ENCODE peak calls at places on chromosomes 2 and 18, in eight cellular contexts. A, O, X, E, Z, R, U and S are unnamed samples.

GRCh38 chr2:45821558-45822271 is 170.2 kb downstream of the PRKCE start:
- DNase-seq in X (peak), E (no peak), A (no peak), Z (no peak), U (no peak), O (no peak), R (peak), S (peak)

GRCh38 chr2:15471606-15472005 is 89.5 kb downstream of the NBAS start:
- DNase-seq in U (no peak), A (no peak), O (no peak), E (no peak), Z (no peak), R (no peak), X (no peak), S (no peak)

GRCh38 chr18:80157708-80158343 is 48.8 kb downstream of the ADNP2 start:
- DNase-seq in A (peak), X (peak), R (peak), Z (peak), U (peak), E (peak), O (peak), S (peak)

GRCh38 chr2:180781276-180781675 is 199.1 kb upstream of the UBE2E3 start:
- DNase-seq in E (no peak), X (peak), O (no peak), U (no peak), Z (no peak), A (no peak), R (no peak), S (no peak)

GRCh38 chr2:180742809-180743208 is 237.6 kb upstream of the UBE2E3 start:
- DNase-seq in X (peak), R (no peak), U (no peak), O (no peak), E (no peak), A (no peak), Z (no peak), S (peak)

GRCh38 chr2:181354626-181355025 is 102.6 kb upstream of the ITGA4 start:
- DNase-seq in A (no peak), E (no peak), Z (no peak), U (no peak), O (no peak), X (peak), R (no peak), S (no peak)

GRCh38 chr2:64658269-64658668 is 4.6 kb upstream of the SERTAD2 start:
- DNase-seq in X (no peak), R (no peak), O (no peak), A (no peak), Z (no peak), U (peak), E (no peak), S (no peak)

GRCh38 chr18:50460062-50460461 is 85.2 kb downstream of the SKA1 start:
- DNase-seq in X (no peak), U (no peak), A (no peak), E (no peak), Z (no peak), O (no peak), R (no peak), S (no peak)

GRCh38 chr2:206764673-206765241 is 371 bp downstream of the MDH1B start:
- DNase-seq in R (no peak), O (no peak), E (no peak), U (no peak), X (no peak), Z (no peak), A (no peak), S (no peak)

GRCh38 chr2:73156539-73157124 is 43.9 kb upstream of the RAB11FIP5 start:
- DNase-seq in U (no peak), O (peak), Z (no peak), A (peak), R (peak), E (peak), X (peak), S (no peak)

GRCh38 chr2:111209045-111209514 is 88.4 kb downstream of the BCL2L11 start:
- DNase-seq in X (peak), O (no peak), R (no peak), A (peak), E (no peak), Z (no peak), U (peak), S (no peak)

GRCh38 chr2:130372055-130372832 is 16.4 kb downstream of the PTPN18 start:
- DNase-seq in O (peak), E (peak), Z (no peak), X (peak), A (peak), U (peak), R (peak), S (peak)

GRCh38 chr2:8938384-8938783 is 65.1 kb downstream of the MBOAT2 start:
- DNase-seq in X (no peak), U (no peak), Z (no peak), A (no peak), O (no peak), E (no peak), R (no peak), S (no peak)

GRCh38 chr2:127342101-127342500 is 45.7 kb downstream of the MAP3K2 start:
- DNase-seq in O (no peak), Z (no peak), R (no peak), X (no peak), U (peak), A (no peak), E (no peak), S (no peak)

GRCh38 chr2:196480653-196481322 is 158.7 kb upstream of the CCDC150 start:
- DNase-seq in Z (no peak), E (no peak), U (no peak), O (no peak), A (no peak), X (no peak), R (no peak), S (no peak)

GRCh38 chr2:134367915-134368911 is 114.3 kb downstream of the MGAT5 start:
- DNase-seq in O (no peak), A (no peak), E (no peak), X (no peak), R (no peak), U (no peak), Z (no peak), S (no peak)

GRCh38 chr2:61645911-61646310 is 107.8 kb upstream of the XPO1 start:
- DNase-seq in Z (no peak), X (no peak), E (no peak), A (no peak), U (no peak), R (no peak), O (no peak), S (no peak)

GRCh38 chr2:45739796-45740485 is 88.5 kb downstream of the PRKCE start:
- DNase-seq in A (no peak), O (no peak), X (no peak), Z (no peak), E (no peak), R (no peak), U (no peak), S (no peak)

GRCh38 chr18:26970637-26971036 is 105.1 kb upstream of the AQP4 start:
- DNase-seq in R (no peak), A (no peak), E (no peak), U (no peak), X (no peak), Z (no peak), O (no peak), S (no peak)

GRCh38 chr2:148860037-148860436 is 15.0 kb upstream of the KIF5C start:
- DNase-seq in A (no peak), R (no peak), Z (peak), X (no peak), E (no peak), O (no peak), U (no peak), S (no peak)

GRCh38 chr2:64213607-64214275 is 69.5 kb upstream of the PELI1 start:
- DNase-seq in O (no peak), E (no peak), R (no peak), A (no peak), U (peak), Z (no peak), X (no peak), S (no peak)

GRCh38 chr2:20008703-20009102 is 3.8 kb downstream of the MATN3 start:
- DNase-seq in X (no peak), O (no peak), U (no peak), A (no peak), Z (no peak), R (no peak), E (no peak), S (peak)

GRCh38 chr2:176160251-176161040 is 3.3 kb downstream of the HOXD3 start:
- DNase-seq in U (no peak), A (no peak), R (no peak), X (no peak), O (no peak), E (no peak), Z (no peak), S (no peak)

GRCh38 chr18:54149078-54149697 is 75.3 kb downstream of the MBD2 start:
- DNase-seq in X (peak), E (no peak), A (peak), U (no peak), O (no peak), Z (no peak), R (peak), S (peak)

GRCh38 chr2:85589166-85589565 is 4.9 kb downstream of the VAMP5 start:
- DNase-seq in O (no peak), X (no peak), E (no peak), A (no peak), Z (no peak), U (no peak), R (no peak), S (no peak)

GRCh38 chr2:102943251-102943650 is 181.4 kb downstream of the TMEM182 start:
- DNase-seq in O (no peak), Z (no peak), A (no peak), E (no peak), X (no peak), R (no peak), U (no peak), S (no peak)

GRCh38 chr2:46818819-46819218 is 96.8 kb downstream of the MCFD2 start:
- DNase-seq in E (no peak), R (no peak), A (no peak), O (no peak), X (no peak), Z (no peak), U (no peak), S (no peak)

GRCh38 chr2:128385365-128385764 is 66.7 kb upstream of the HS6ST1 start:
- DNase-seq in U (no peak), A (no peak), Z (no peak), O (no peak), X (no peak), E (no peak), R (no peak), S (no peak)

GRCh38 chr2:239027431-239028252 is 179.8 kb downstream of the TWIST2 start:
- DNase-seq in X (no peak), E (no peak), Z (no peak), O (no peak), R (no peak), A (no peak), U (no peak), S (no peak)

GRCh38 chr2:129766594-129766993 is 212.9 kb upstream of the RAB6C start:
- DNase-seq in A (no peak), Z (no peak), O (no peak), E (no peak), R (no peak), X (no peak), U (no peak), S (no peak)

GRCh38 chr2:126932529-126932928 is 33.8 kb downstream of the TEX51 start:
- DNase-seq in Z (no peak), E (no peak), A (no peak), O (no peak), R (no peak), U (no peak), X (peak), S (no peak)

GRCh38 chr2:1794821-1795220 is 50.5 kb upstream of the PXDN start:
- DNase-seq in U (no peak), Z (no peak), A (no peak), O (no peak), E (no peak), R (no peak), X (no peak), S (no peak)

GRCh38 chr2:203484266-203485112 is 50.6 kb downstream of the RAPH1 start:
- DNase-seq in X (peak), O (peak), U (no peak), E (no peak), Z (no peak), A (peak), R (peak), S (peak)

GRCh38 chr2:54549912-54550518 is 93.9 kb downstream of the SPTBN1 start:
- DNase-seq in R (peak), E (no peak), X (no peak), A (no peak), U (no peak), O (no peak), Z (no peak), S (no peak)

GRCh38 chr2:120929829-120930228 is 194.2 kb downstream of the GLI2 start:
- DNase-seq in E (no peak), X (no peak), R (no peak), A (no peak), O (no peak), Z (no peak), U (no peak), S (no peak)